ENCODE peak calls at places on chromosomes 7 and 10, in ten cellular contexts. S, M, L, T, I, U, A, H, Q and Z are unnamed samples.

GRCh38 chr10:12700557-12700874 is 301.0 kb downstream of the CCDC3 start:
- DNase-seq in S (no peak), A (no peak), L (no peak), M (no peak), I (no peak), T (no peak), H (no peak), U (no peak), Q (no peak), Z (no peak)

GRCh38 chr7:75624134-75624832 is 114.5 kb downstream of the HIP1 start:
- DNase-seq in I (no peak), T (no peak), S (no peak), A (peak; percentile 85), Q (peak; percentile 26), M (no peak), U (no peak), L (peak; percentile 48), H (peak; percentile 72), Z (peak; percentile 95)

GRCh38 chr7:139340808-139341057 is 404 bp upstream of the FMC1 start:
- DNase-seq in Q (no peak), M (no peak), I (no peak), S (peak; percentile 82), T (no peak), L (no peak), H (no peak), U (no peak), A (peak; percentile 86), Z (no peak)

GRCh38 chr10:5891009-5891408 is 966 bp downstream of the FBH1 start:
- DNase-seq in H (no peak), S (no peak), I (no peak), T (no peak), M (no peak), U (no peak), Q (no peak), A (no peak), L (no peak), Z (no peak)

GRCh38 chr10:80172896-80173295 is 32.4 kb downstream of the ANXA11 start:
- DNase-seq in L (no peak), H (no peak), M (peak; percentile 51), A (no peak), T (no peak), S (no peak), I (no peak), U (no peak), Q (no peak), Z (no peak)

GRCh38 chr7:100801833-100802568 is 25.3 kb downstream of the EPHB4 start:
- DNase-seq in T (peak; percentile 91), L (peak; percentile 78), U (peak; percentile 30), I (no peak), S (peak; percentile 35), H (peak; percentile 87), A (peak; percentile 63), Q (peak; percentile 49), M (peak; percentile 89), Z (peak; percentile 76)

GRCh38 chr10:17075975-17076374 is 53.6 kb downstream of the CUBN start:
- DNase-seq in L (no peak), I (no peak), S (no peak), M (no peak), A (no peak), U (no peak), T (no peak), H (no peak), Q (no peak), Z (no peak)

GRCh38 chr10:30736685-30737232 is 107.2 kb upstream of the LYZL2 start:
- DNase-seq in U (no peak), L (peak; percentile 89), H (peak; percentile 100), T (peak; percentile 100), S (no peak), A (peak; percentile 77), Q (peak; percentile 99), I (no peak), M (peak; percentile 49), Z (peak; percentile 98)

GRCh38 chr7:7857143-7857583 is 111.4 kb upstream of the GLCCI1 start:
- DNase-seq in Q (no peak), T (no peak), M (no peak), I (no peak), A (no peak), H (no peak), L (no peak), U (no peak), S (no peak), Z (no peak)

GRCh38 chr7:1548944-1549343 is 7.1 kb downstream of the TMEM184A start:
- DNase-seq in U (no peak), A (no peak), H (no peak), Q (no peak), I (no peak), M (no peak), T (no peak), S (no peak), L (no peak), Z (no peak)

GRCh38 chr7:6367701-6368211 is 80.0 kb downstream of the DAGLB start:
- DNase-seq in S (no peak), U (no peak), Q (no peak), M (no peak), H (peak; percentile 77), A (no peak), T (peak; percentile 49), L (no peak), I (no peak), Z (peak; percentile 81)

GRCh38 chr10:78332013-78332412 is 298.4 kb downstream of the RPS24 start:
- DNase-seq in A (peak; percentile 57), I (no peak), M (no peak), U (no peak), L (no peak), T (no peak), H (no peak), Q (no peak), S (no peak), Z (no peak)

GRCh38 chr10:120017731-120018130 is 125.2 kb downstream of the SEC23IP start:
- DNase-seq in Q (no peak), U (no peak), L (no peak), A (no peak), M (no peak), S (no peak), I (no peak), H (no peak), T (no peak), Z (no peak)

GRCh38 chr7:82623812-82624211 is 180.2 kb upstream of the CACNA2D1 start:
- DNase-seq in H (peak; percentile 64), T (no peak), L (no peak), I (no peak), S (no peak), U (no peak), A (no peak), Q (no peak), M (no peak), Z (peak; percentile 6)

GRCh38 chr7:33753881-33754525 is 151.3 kb upstream of the BMPER start:
- DNase-seq in Q (no peak), L (no peak), S (no peak), I (no peak), A (no peak), U (no peak), H (peak; percentile 20), T (no peak), M (no peak), Z (no peak)

GRCh38 chr7:99131290-99131689 is 12.6 kb downstream of the SMURF1 start:
- DNase-seq in A (no peak), I (no peak), L (no peak), S (no peak), U (no peak), T (no peak), M (no peak), H (no peak), Q (no peak), Z (no peak)

GRCh38 chr7:130492519-130493274 is 812 bp downstream of the MEST start:
- DNase-seq in T (no peak), H (no peak), S (no peak), L (no peak), U (no peak), M (no peak), I (no peak), A (no peak), Q (no peak), Z (peak; percentile 4)